ENCODE peak calls at places on chromosomes 7 and 10, in seven cellular contexts. Z is glutamatergic neuron, S is adrenal gland, W is GM06990, E is body of pancreas, B is neural crest cell, U is progenitor cell of endocrine pancreas. L is an unnamed sample.

GRCh38 chr10:80509108-80509402 is 28.6 kb upstream of the SH2D4B start:
- DNase-seq in S (no peak), Z (no peak), E (peak), U (no peak), W (no peak), B (no peak), L (no peak)

GRCh38 chr10:3080608-3081007 is 13.3 kb downstream of the PFKP start:
- DNase-seq in W (no peak), Z (no peak), S (no peak), U (no peak), B (no peak), E (no peak), L (no peak)

GRCh38 chr7:101718747-101719260 is 89.7 kb upstream of the MYL10 start:
- DNase-seq in B (no peak), W (no peak), U (no peak), S (no peak), Z (no peak), E (no peak), L (no peak)

GRCh38 chr7:140972876-140973829 is 41.6 kb downstream of the MRPS33 start:
- DNase-seq in B (no peak), Z (no peak), U (no peak), S (no peak), W (no peak), E (no peak), L (no peak)

GRCh38 chr7:32532716-32533115 is 37.4 kb downstream of the AVL9 start:
- DNase-seq in E (no peak), W (no peak), S (no peak), B (no peak), Z (no peak), U (no peak), L (no peak)

GRCh38 chr7:157703131-157703530 is 366.3 kb downstream of the DNAJB6 start:
- DNase-seq in S (no peak), Z (no peak), W (no peak), B (no peak), U (no peak), E (no peak), L (no peak)

GRCh38 chr7:5423272-5423843 is at the start of gene TNRC18:
- DNase-seq in W (no peak), B (peak), Z (peak), U (peak), E (no peak), S (peak), L (peak)

GRCh38 chr10:110153396-110153795 is 54.0 kb upstream of the MXI1 start:
- DNase-seq in E (no peak), U (no peak), S (no peak), W (no peak), B (no peak), Z (no peak), L (no peak)

GRCh38 chr7:21412953-21413352 is 14.9 kb upstream of the SP4 start:
- DNase-seq in U (no peak), Z (no peak), B (no peak), E (no peak), S (no peak), W (no peak), L (no peak)

GRCh38 chr7:12827219-12827821 is 139.9 kb downstream of the ARL4A start:
- DNase-seq in W (no peak), S (no peak), U (no peak), B (no peak), Z (no peak), E (no peak), L (no peak)

GRCh38 chr7:121020243-121020642 is 31.7 kb downstream of the CPED1 start:
- DNase-seq in B (no peak), W (no peak), E (no peak), S (no peak), U (no peak), Z (no peak), L (no peak)

GRCh38 chr7:101126651-101127459 is at the start of gene SERPINE1:
- DNase-seq in B (peak), U (no peak), Z (no peak), W (peak), E (peak), S (peak), L (peak)

GRCh38 chr7:100801833-100802568 is 25.3 kb downstream of the EPHB4 start:
- DNase-seq in E (peak), U (peak), Z (peak), W (no peak), B (peak), S (peak), L (no peak)

DNA sequence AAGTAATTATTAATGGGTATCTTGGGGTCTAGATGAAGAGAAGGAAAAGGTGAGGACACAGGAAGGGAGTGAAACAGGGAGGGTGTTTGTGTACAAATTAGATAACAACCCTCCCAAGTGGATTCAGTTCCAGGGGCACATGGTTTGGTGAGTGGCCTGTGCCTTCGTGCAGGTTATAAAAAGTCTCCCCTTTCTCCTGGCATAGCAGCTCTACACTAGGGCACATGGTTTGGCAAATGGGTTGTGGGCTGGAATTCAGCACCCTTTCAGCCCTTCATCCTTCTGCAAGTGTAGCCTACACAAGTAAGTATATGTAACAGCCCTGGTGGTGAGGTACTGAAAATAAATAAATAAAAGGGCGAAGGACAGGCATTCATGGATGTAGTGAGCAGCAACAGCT is 359.4 kb downstream of the AUTS2 start:
- DNase-seq in E (no peak), W (no peak), S (no peak), U (no peak), Z (no peak), B (no peak), L (no peak)
- TF ChIP-seq CTCF in E (no peak), W (no peak), S (no peak), U (no peak), Z (no peak), B (no peak), L (no peak)

GRCh38 chr7:407706-408539 is 111.7 kb downstream of the PDGFA start:
- DNase-seq in Z (no peak), W (no peak), B (no peak), S (no peak), U (no peak), E (no peak), L (no peak)

GRCh38 chr7:400901-401485 is 111.0 kb downstream of the FOXL3 start:
- DNase-seq in B (no peak), Z (no peak), U (peak), E (no peak), W (no peak), S (no peak), L (no peak)

GRCh38 chr7:408651-409343 is 110.8 kb downstream of the PDGFA start:
- DNase-seq in E (no peak), B (no peak), Z (no peak), S (no peak), W (no peak), U (no peak), L (no peak)

GRCh38 chr7:405489-406211 is 114.0 kb downstream of the PDGFA start:
- DNase-seq in E (no peak), Z (no peak), S (no peak), W (no peak), U (no peak), B (no peak), L (peak)

DNA sequence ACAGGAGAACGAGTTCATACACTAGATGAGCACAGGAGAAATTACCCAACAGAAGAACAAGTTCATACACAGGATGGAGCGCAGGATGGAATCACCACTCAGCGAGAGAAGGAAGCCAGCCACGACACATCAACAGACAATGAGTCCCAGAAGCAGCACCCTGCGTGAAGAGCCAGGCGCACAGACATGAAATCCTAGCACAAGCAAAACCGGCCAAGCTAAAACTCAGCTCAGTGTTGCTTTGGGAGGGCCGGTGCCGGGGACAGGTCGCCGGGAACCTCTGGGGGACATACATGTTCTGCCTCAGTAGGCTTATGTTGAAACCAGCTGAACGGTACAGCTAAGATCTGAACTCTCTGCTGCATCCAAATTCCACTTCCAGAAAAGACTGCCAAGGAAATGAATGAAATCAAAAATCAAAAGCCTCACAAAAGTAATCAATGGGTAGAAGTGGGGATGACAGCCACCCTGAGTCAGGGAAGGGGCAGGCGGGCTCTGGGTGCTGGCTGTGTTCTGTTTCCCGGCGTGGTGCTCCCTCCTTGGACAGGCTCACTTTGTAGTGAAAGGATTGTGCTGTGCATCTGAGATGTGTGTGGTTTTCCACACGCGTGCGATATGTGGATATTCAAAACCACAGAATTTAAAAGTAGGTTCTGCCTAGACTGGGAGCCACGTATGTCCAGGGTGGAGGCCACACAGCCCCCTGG is 114.7 kb downstream of the PDGFA start:
- DNase-seq in B (no peak), E (no peak), Z (no peak), S (no peak), W (no peak), U (no peak), L (no peak)
- TF ChIP-seq CTCF in B (no peak), E (no peak), Z (no peak), S (no peak), W (no peak), U (no peak), L (no peak)

DNA sequence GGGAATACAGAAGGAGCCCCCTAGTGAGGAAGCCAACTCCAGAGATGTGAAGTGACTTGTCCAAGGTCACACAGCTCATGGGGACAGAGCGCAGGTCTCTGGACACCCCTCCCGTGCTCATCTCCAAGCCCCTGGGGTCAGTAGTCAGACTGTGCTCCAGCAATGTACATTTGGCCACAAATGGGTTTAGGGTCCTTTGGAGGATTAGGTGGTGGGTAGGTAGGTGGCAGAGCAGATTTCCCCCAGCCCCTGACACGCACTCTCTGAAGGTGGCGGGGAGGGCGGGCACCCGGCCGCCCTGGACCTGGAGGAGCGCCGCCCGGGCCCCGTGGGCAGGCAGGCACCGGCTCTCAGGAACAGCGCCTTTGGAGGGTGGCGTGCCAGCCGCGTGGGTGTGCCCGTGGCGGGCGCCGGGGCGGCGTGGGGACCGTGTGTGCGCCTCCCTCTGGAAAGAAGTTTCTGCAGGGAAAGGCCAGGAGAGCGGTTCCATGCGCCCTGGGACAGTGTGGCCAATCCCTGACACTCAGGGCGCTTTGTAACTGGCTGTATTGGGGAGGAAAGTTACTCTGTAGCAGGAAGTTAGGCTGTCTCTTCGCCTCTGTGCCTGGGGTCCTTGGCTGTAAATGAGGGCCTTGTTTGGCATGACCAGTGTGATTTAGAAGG is 1.0 kb downstream of the WIPF3 start:
- DNase-seq in Z (no peak), U (peak), S (peak), B (peak), W (no peak), E (peak), L (peak)
- TF ChIP-seq CTCF in Z (no peak), U (peak), S (peak), B (peak), W (no peak), E (peak), L (no peak)

DNA sequence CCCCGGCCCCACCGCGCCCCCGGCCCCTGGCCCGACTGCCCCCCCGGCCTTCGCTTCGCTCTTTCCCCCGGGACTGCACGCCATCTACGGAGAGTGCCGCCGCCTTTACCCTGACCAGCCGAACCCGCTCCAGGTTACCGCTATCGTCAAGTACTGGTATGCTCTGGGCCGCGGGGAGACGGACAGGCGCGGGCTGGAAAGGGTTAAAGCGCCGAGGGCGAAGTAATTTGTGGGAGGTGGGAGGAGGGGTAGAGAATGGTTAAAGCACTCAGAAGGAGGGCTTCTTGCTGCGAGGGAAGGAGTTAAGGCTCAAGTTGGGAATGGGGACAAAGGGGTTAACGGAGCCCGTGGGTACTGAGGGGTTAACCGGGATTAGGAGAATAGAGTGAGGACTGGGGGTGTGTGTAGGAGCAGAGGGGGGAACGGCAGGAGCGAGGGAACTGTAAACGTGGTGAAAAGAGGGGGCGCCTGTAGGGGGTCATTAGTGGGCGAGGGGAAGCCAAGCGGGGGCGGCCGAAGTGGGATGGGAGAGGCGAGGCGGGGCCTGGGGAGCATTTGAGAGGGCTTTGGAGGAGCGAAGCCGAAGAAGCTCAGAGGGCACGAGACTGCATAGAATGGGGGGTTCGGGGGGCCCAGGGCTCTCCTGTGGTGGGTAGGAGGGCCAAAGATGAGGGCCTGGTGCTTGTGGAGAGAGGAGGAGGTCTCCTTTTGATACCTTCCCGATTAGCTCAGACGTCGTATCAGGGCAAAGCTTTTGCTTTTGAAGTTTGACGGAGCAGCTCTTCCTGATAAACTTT is 605 bp downstream of the SUFU start:
- DNase-seq in W (no peak), Z (peak), S (peak), U (peak), B (peak), E (peak), L (peak)
- TF ChIP-seq CTCF in W (no peak), Z (no peak), S (no peak), U (no peak), B (no peak), E (no peak), L (no peak)

DNA sequence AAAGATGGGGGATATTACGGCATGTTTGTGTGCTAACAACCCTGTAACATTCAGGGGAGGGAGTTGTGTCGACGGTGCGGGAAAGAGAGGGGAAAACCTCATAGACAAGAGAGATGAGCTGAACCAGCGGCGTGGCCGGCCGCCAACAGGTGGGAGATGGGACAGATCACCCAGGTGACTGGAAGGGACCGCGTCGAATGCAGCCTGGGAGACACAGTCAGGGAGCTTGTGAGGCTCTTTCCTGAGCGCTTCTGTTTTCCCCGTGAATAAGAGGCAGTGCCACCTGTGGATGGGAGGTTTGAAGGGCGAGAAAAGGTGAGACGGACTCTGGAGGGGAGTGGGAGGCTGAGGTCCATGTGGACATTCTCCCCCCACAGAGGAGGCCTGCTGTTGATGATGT is 9.9 kb upstream of the PRKAG2 start:
- DNase-seq in E (no peak), U (no peak), Z (no peak), W (no peak), B (no peak), S (no peak), L (no peak)
- TF ChIP-seq CTCF in E (no peak), U (no peak), Z (no peak), W (no peak), B (no peak), S (no peak), L (no peak)